ENCODE peak calls at places on chromosomes 13 and 19, in eight cellular contexts. Z, V, X, D, W, L, I and M are unnamed samples.

GRCh38 chr13:53405616-53406015 is 377.0 kb downstream of the OLFM4 start:
- DNase-seq in Z (no peak), V (peak; percentile 19), X (no peak), D (no peak), W (peak; percentile 91), L (no peak), I (no peak), M (no peak)

GRCh38 chr13:97521726-97522125 is 87.8 kb downstream of the RAP2A start:
- DNase-seq in Z (no peak), V (no peak), X (no peak), D (no peak), W (no peak), L (no peak), I (no peak), M (no peak)

GRCh38 chr13:45786293-45786920 is 65.1 kb downstream of the SIAH3 start:
- DNase-seq in Z (no peak), V (no peak), X (no peak), D (no peak), W (no peak), L (no peak), I (no peak), M (no peak)

GRCh38 chr13:46171223-46171622 is 10.8 kb downstream of the LCP1 start:
- DNase-seq in Z (no peak), V (no peak), X (no peak), D (no peak), W (no peak), L (no peak), I (no peak), M (no peak)

GRCh38 chr13:38361551-38362262 is 12.1 kb downstream of the UFM1 start:
- DNase-seq in Z (no peak), V (no peak), X (no peak), D (no peak), W (no peak), L (no peak), I (no peak), M (no peak)

GRCh38 chr13:106348032-106348431 is 187.4 kb downstream of the EFNB2 start:
- DNase-seq in Z (peak; percentile 9), V (no peak), X (peak; percentile 48), D (no peak), W (peak; percentile 33), L (no peak), I (no peak), M (peak; percentile 70)

GRCh38 chr19:15437355-15438123 is 12.2 kb downstream of the WIZ start:
- DNase-seq in Z (peak; percentile 29), V (no peak), X (peak; percentile 74), D (no peak), W (no peak), L (no peak), I (no peak), M (no peak)

GRCh38 chr13:64276232-64276631 is 2860.6 kb upstream of the PCDH20 start:
- DNase-seq in Z (no peak), V (no peak), X (no peak), D (no peak), W (no peak), L (no peak), I (no peak), M (no peak)

GRCh38 chr13:40665061-40665753 is 1.2 kb downstream of the FOXO1 start:
- DNase-seq in Z (no peak), V (peak; percentile 30), X (no peak), D (peak; percentile 89), W (peak; percentile 59), L (peak; percentile 28), I (no peak), M (peak; percentile 33)

GRCh38 chr13:37640499-37640898 is 41.9 kb upstream of the POSTN start:
- DNase-seq in Z (peak; percentile 65), V (no peak), X (peak; percentile 86), D (no peak), W (peak; percentile 44), L (peak; percentile 14), I (no peak), M (peak; percentile 53)

GRCh38 chr13:98284677-98285076 is 107.6 kb upstream of the RNF113B start:
- DNase-seq in Z (no peak), V (no peak), X (no peak), D (no peak), W (no peak), L (no peak), I (no peak), M (no peak)

GRCh38 chr19:39156230-39156890 is 30.8 kb downstream of the PAK4 start:
- DNase-seq in Z (no peak), V (no peak), X (peak; percentile 29), D (no peak), W (no peak), L (no peak), I (no peak), M (peak; percentile 18)

GRCh38 chr19:47598407-47599349 is 10.3 kb upstream of the BICRA start:
- DNase-seq in Z (peak; percentile 95), V (no peak), X (peak; percentile 96), D (peak; percentile 89), W (peak; percentile 65), L (no peak), I (no peak), M (peak; percentile 97)

GRCh38 chr13:97491452-97491851 is 57.5 kb downstream of the RAP2A start:
- DNase-seq in Z (no peak), V (no peak), X (no peak), D (no peak), W (no peak), L (no peak), I (no peak), M (no peak)

GRCh38 chr19:47618771-47619170 is 9.8 kb downstream of the BICRA start:
- DNase-seq in Z (no peak), V (no peak), X (peak; percentile 43), D (no peak), W (no peak), L (no peak), I (no peak), M (no peak)

GRCh38 chr13:113756441-113757097 is 2.5 kb upstream of the TMEM255B start:
- DNase-seq in Z (no peak), V (no peak), X (peak; percentile 12), D (no peak), W (no peak), L (no peak), I (no peak), M (peak; percentile 27)

GRCh38 chr13:113762075-113762474 is 3.0 kb downstream of the TMEM255B start:
- DNase-seq in Z (no peak), V (no peak), X (no peak), D (no peak), W (no peak), L (no peak), I (no peak), M (no peak)

GRCh38 chr13:113761136-113761535 is 2.1 kb downstream of the TMEM255B start:
- DNase-seq in Z (no peak), V (no peak), X (no peak), D (peak; percentile 54), W (no peak), L (no peak), I (no peak), M (no peak)

GRCh38 chr13:113759525-113760137 is 605 bp downstream of the TMEM255B start:
- DNase-seq in Z (no peak), V (no peak), X (peak; percentile 9), D (peak; percentile 89), W (peak; percentile 58), L (peak; percentile 72), I (no peak), M (peak; percentile 18)

DNA sequence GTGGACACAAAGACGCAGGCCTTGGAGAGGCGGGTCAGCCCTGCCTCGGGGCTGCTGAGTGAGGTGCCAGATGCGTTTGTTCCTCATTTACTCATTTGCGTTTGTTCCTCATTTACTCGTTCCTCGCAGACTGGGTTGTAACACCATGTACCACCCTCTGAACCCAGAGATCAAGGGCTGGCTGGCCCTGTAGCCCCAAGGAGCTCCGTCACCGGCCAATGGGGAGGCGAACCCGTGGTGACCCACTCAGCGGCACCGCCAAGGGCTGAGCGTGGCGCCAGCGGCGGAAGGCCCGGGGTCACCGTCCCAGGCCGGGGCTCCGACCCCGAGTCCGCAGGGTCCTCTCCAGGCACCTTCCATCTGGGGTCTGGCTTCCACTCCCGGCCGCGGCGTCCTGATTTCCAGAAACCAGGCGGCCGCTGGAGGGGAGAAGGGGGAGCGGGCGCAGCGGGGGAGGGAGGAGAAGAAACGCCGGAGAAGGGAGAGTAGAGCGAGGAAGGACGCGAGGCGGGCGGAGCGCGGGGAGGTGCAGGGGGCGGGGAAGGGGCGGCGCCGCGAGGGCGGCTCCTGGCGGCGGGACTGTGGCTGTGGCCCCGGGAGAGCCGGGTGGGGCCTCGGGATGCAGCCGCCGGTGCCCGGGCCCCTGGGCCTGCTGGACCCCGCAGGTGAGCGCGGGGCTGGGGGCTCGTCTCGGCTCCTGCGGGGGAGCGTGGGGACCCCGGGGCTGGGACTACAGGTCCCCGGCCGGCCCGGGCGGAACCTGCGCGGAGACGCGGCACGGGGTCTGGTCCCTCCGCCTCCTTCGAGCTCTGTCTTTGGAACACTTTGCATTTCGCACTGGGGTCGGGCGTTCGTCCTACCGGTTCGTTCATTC is at the start of gene TMEM255B:
- DNase-seq in Z (peak; percentile 72), V (peak; percentile 73), X (peak; percentile 49), D (peak; percentile 97), W (peak; percentile 91), L (peak; percentile 91), I (peak; percentile 81), M (peak; percentile 70)
- TF ChIP-seq CTCF in Z (no peak), V (peak; percentile 56), X (peak; percentile 14), D (no peak), W (peak; percentile 51), L (no peak), I (peak; percentile 57), M (peak; percentile 31)

DNA sequence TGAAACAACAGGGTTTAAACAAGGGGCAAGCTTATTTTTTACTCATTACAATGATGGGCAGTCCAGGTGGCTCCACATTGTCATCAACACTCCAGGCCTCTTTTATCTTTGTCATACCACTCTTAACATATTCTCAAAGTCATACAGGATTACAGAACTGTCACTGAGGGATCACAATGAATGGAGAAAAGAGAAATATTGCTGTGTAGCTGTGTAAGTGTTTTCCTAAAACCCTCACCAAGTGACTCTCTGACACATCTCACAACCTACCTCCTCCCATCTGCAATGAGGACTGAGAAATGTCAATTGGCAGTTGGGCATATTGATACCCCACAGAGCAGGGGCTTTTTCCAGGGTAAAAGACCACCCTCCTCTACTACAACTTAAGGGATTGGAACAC is 562.1 kb downstream of the TBC1D4 start:
- DNase-seq in Z (no peak), V (no peak), X (no peak), D (no peak), W (no peak), L (no peak), I (no peak), M (no peak)
- TF ChIP-seq CTCF in Z (no peak), V (no peak), X (no peak), D (no peak), W (no peak), L (no peak), I (no peak), M (no peak)

GRCh38 chr19:35154535-35155406 is at the start of gene FXYD5:
- DNase-seq in Z (peak; percentile 83), V (no peak), X (peak; percentile 80), D (peak; percentile 95), W (peak; percentile 72), L (peak; percentile 53), I (no peak), M (peak; percentile 82)
- TF ChIP-seq CTCF in Z (no peak), V (peak; percentile 26), X (no peak), D (no peak), W (no peak), L (no peak), I (peak; percentile 16), M (no peak)

DNA sequence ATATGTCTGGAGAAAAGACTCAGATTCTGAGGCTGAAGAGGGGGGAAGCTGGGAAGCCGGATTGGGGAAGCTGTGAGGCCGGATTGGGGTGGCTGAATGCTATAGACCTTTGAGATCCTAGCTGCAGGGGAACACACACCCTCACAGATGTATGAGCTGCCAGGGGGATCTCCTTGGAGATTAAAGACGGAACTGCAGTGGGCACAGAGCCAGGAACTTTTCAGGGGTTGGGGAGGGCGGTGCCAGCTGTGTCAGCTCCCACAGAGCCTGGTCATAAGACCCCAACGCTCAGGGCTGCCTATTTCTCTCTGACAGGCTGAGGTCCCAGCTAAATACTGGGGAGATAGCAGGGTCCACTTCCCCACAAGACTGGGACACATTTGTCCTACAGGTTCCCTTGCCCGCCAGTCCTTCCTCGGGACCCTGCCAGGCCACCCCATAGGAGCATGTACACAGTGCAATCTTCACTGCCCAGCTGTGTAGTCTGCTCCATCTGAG is 1894.0 kb downstream of the PCDH9 start:
- DNase-seq in Z (no peak), V (no peak), X (no peak), D (no peak), W (no peak), L (no peak), I (no peak), M (no peak)
- TF ChIP-seq CTCF in Z (no peak), V (no peak), X (no peak), D (no peak), W (no peak), L (no peak), I (no peak), M (no peak)